ENCODE peak calls at places on chromosome 2, in six cellular contexts. D is AG10803, H is NCI-H82, O is NCI-H1105, K is type B pancreatic cell, F is AG08396. W is an unnamed sample.

GRCh38 chr2:238549866-238550265 is 123.1 kb downstream of the ASB1 start:
- DNase-seq in D (no peak), H (no peak), O (no peak), K (no peak), F (no peak), W (no peak)

GRCh38 chr2:121095257-121096080 is 189.5 kb downstream of the TFCP2L1 start:
- DNase-seq in D (peak; percentile 60), H (peak; percentile 88), O (no peak), K (no peak), F (peak; percentile 82), W (no peak)

GRCh38 chr2:6368271-6368670 is 497.4 kb downstream of the CMPK2 start:
- DNase-seq in D (peak; percentile 48), H (no peak), O (no peak), K (no peak), F (no peak), W (no peak)

GRCh38 chr2:35526741-35527140 is 828.8 kb upstream of the CRIM1 start:
- DNase-seq in D (no peak), H (no peak), O (no peak), K (no peak), F (no peak), W (no peak)

GRCh38 chr2:46364797-46365457 is 67.7 kb downstream of the EPAS1 start:
- DNase-seq in D (peak; percentile 77), H (peak; percentile 83), O (peak; percentile 10), K (no peak), F (peak; percentile 59), W (no peak)

GRCh38 chr2:27916293-27917015 is 25.9 kb downstream of the BABAM2 start:
- DNase-seq in D (no peak), H (no peak), O (no peak), K (no peak), F (no peak), W (no peak)

GRCh38 chr2:241014764-241015163 is 16.3 kb downstream of the SNED1 start:
- DNase-seq in D (no peak), H (no peak), O (no peak), K (peak; percentile 58), F (no peak), W (peak; percentile 42)

GRCh38 chr2:127102464-127103242 is 4.3 kb downstream of the BIN1 start:
- DNase-seq in D (no peak), H (no peak), O (no peak), K (no peak), F (no peak), W (peak; percentile 56)

GRCh38 chr2:5546176-5546575 is 146.0 kb upstream of the SOX11 start:
- DNase-seq in D (no peak), H (no peak), O (no peak), K (no peak), F (no peak), W (no peak)

GRCh38 chr2:167925775-167926174 is 321.6 kb downstream of the STK39 start:
- DNase-seq in D (no peak), H (no peak), O (peak; percentile 10), K (no peak), F (no peak), W (peak; percentile 69)

GRCh38 chr2:10452334-10452733 is 4.2 kb upstream of the ODC1 start:
- DNase-seq in D (peak; percentile 78), H (no peak), O (no peak), K (no peak), F (peak; percentile 83), W (no peak)

GRCh38 chr2:159176555-159176954 is 109.9 kb downstream of the WDSUB1 start:
- DNase-seq in D (no peak), H (no peak), O (no peak), K (no peak), F (no peak), W (no peak)

GRCh38 chr2:64455545-64455944 is 1.6 kb downstream of the LGALSL start:
- DNase-seq in D (no peak), H (no peak), O (no peak), K (no peak), F (no peak), W (no peak)

GRCh38 chr2:134466141-134466540 is 212.3 kb downstream of the MGAT5 start:
- DNase-seq in D (no peak), H (peak; percentile 77), O (peak; percentile 3), K (peak; percentile 32), F (no peak), W (peak; percentile 13)

GRCh38 chr2:20532634-20533437 is 86.0 kb downstream of the RHOB start:
- DNase-seq in D (no peak), H (no peak), O (no peak), K (no peak), F (no peak), W (no peak)

GRCh38 chr2:10448208-10448645 is at the start of gene ODC1:
- DNase-seq in D (peak; percentile 92), H (peak; percentile 98), O (peak; percentile 94), K (peak; percentile 97), F (peak; percentile 99), W (peak; percentile 98)

GRCh38 chr2:70080597-70081200 is 6.6 kb upstream of the PCBP1 start:
- DNase-seq in D (no peak), H (no peak), O (peak; percentile 14), K (no peak), F (no peak), W (no peak)

GRCh38 chr2:30775833-30776232 is 31.4 kb downstream of the CAPN13 start:
- DNase-seq in D (no peak), H (no peak), O (no peak), K (peak; percentile 16), F (no peak), W (no peak)

GRCh38 chr2:232562515-232563151 is 12.1 kb downstream of the EIF4E2 start:
- DNase-seq in D (no peak), H (no peak), O (no peak), K (no peak), F (no peak), W (no peak)

GRCh38 chr2:23385748-23386421 is 906 bp downstream of the KLHL29 start:
- DNase-seq in D (peak; percentile 34), H (peak; percentile 61), O (no peak), K (no peak), F (peak; percentile 84), W (no peak)

GRCh38 chr2:27901219-27901618 is 10.7 kb downstream of the BABAM2 start:
- DNase-seq in D (peak; percentile 55), H (no peak), O (no peak), K (no peak), F (no peak), W (no peak)

GRCh38 chr2:107588960-107589542 is 237.6 kb upstream of the RGPD4 start:
- DNase-seq in D (peak; percentile 30), H (peak; percentile 83), O (peak; percentile 97), K (no peak), F (no peak), W (no peak)

GRCh38 chr2:164593541-164593940 is 27.7 kb downstream of the GRB14 start:
- DNase-seq in D (no peak), H (no peak), O (no peak), K (no peak), F (no peak), W (no peak)

GRCh38 chr2:165745916-165746315 is 48.1 kb downstream of the GALNT3 start:
- DNase-seq in D (peak; percentile 64), H (no peak), O (peak; percentile 28), K (no peak), F (no peak), W (no peak)

GRCh38 chr2:18845854-18846253 is 256.5 kb upstream of the NT5C1B start:
- DNase-seq in D (no peak), H (no peak), O (no peak), K (no peak), F (no peak), W (no peak)

GRCh38 chr2:205058409-205058808 is 513.1 kb downstream of the PARD3B start:
- DNase-seq in D (peak; percentile 36), H (no peak), O (no peak), K (no peak), F (no peak), W (no peak)

GRCh38 chr2:128646691-128647090 is 328.0 kb upstream of the HS6ST1 start:
- DNase-seq in D (no peak), H (no peak), O (no peak), K (peak; percentile 34), F (no peak), W (no peak)

GRCh38 chr2:64277101-64277849 is 133.1 kb upstream of the PELI1 start:
- DNase-seq in D (peak; percentile 50), H (no peak), O (no peak), K (no peak), F (no peak), W (no peak)

GRCh38 chr2:187055463-187055862 is 206.5 kb upstream of the ZSWIM2 start:
- DNase-seq in D (peak; percentile 8), H (no peak), O (no peak), K (no peak), F (no peak), W (no peak)

GRCh38 chr2:190627881-190628412 is 20.9 kb upstream of the NAB1 start:
- DNase-seq in D (peak; percentile 21), H (peak; percentile 32), O (peak; percentile 52), K (no peak), F (peak; percentile 52), W (no peak)

GRCh38 chr2:151953467-151953866 is 125.2 kb upstream of the ARL5A start:
- DNase-seq in D (no peak), H (no peak), O (no peak), K (no peak), F (no peak), W (no peak)

GRCh38 chr2:137220438-137220998 is 455.2 kb downstream of the THSD7B start:
- DNase-seq in D (peak; percentile 80), H (no peak), O (no peak), K (no peak), F (no peak), W (no peak)

GRCh38 chr2:30373881-30374302 is 73.2 kb upstream of the LCLAT1 start:
- DNase-seq in D (peak; percentile 84), H (no peak), O (no peak), K (no peak), F (peak; percentile 53), W (no peak)

GRCh38 chr2:128279786-128280701 is 38.6 kb downstream of the HS6ST1 start:
- DNase-seq in D (no peak), H (no peak), O (no peak), K (no peak), F (no peak), W (peak; percentile 63)

GRCh38 chr2:25323042-25323514 is 18.6 kb downstream of the DNMT3A start:
- DNase-seq in D (peak; percentile 22), H (peak; percentile 71), O (no peak), K (no peak), F (peak; percentile 40), W (no peak)

GRCh38 chr2:181575024-181575649 is 81.8 kb downstream of the CERKL start:
- DNase-seq in D (no peak), H (peak; percentile 79), O (no peak), K (no peak), F (no peak), W (no peak)

GRCh38 chr2:229409751-229410181 is 138.7 kb upstream of the PID1 start:
- DNase-seq in D (no peak), H (peak; percentile 29), O (no peak), K (no peak), F (no peak), W (no peak)

GRCh38 chr2:144516981-144517824 is 2.7 kb downstream of the ZEB2 start:
- DNase-seq in D (peak; percentile 96), H (peak; percentile 76), O (no peak), K (no peak), F (peak; percentile 84), W (peak; percentile 78)

GRCh38 chr2:120910956-120911951 is 175.6 kb downstream of the GLI2 start:
- DNase-seq in D (peak; percentile 59), H (no peak), O (no peak), K (no peak), F (no peak), W (no peak)

GRCh38 chr2:198494940-198495339 is 690.5 kb downstream of the PLCL1 start:
- DNase-seq in D (no peak), H (no peak), O (no peak), K (no peak), F (no peak), W (no peak)